ENCODE peak calls at places on chromosome 2, in four cellular contexts. B is astrocyte, G is SK-N-SH, Y is GM23248. D is an unnamed sample. For H3K4me1, the result is how much of the 10 kb centered on the place peaks cover.

GRCh38 chr2:138997849-138998517 is 217.8 kb upstream of the NXPH2 start:
- DNase-seq in Y (peak), B (peak), G (no peak), D (no peak)

GRCh38 chr2:84257871-84258270 is 201.2 kb downstream of the SUCLG1 start:
- DNase-seq in Y (no peak), B (no peak), G (no peak), D (no peak)

GRCh38 chr2:103289101-103289725 is 527.4 kb downstream of the TMEM182 start:
- DNase-seq in Y (no peak), G (no peak), B (peak), D (no peak)

GRCh38 chr2:105919826-105920225 is 175.1 kb downstream of the NCK2 start:
- DNase-seq in B (peak), Y (peak), G (no peak), D (no peak)

GRCh38 chr2:33136056-33136455 is 189.3 kb downstream of the LTBP1 start:
- DNase-seq in Y (peak), B (no peak), G (no peak), D (no peak)

GRCh38 chr2:3037196-3038194 is 340.1 kb downstream of the EIPR1 start:
- DNase-seq in B (no peak), G (peak), Y (no peak), D (no peak)

GRCh38 chr2:180699657-180700361 is 280.6 kb upstream of the UBE2E3 start:
- DNase-seq in B (no peak), G (no peak), Y (peak), D (peak)

GRCh38 chr2:104412384-104412783 is 441.5 kb upstream of the POU3F3 start:
- DNase-seq in B (no peak), Y (peak), G (peak), D (no peak)

GRCh38 chr2:237407734-237408133 is 6.2 kb downstream of the COL6A3 start:
- DNase-seq in G (no peak), Y (peak), B (no peak), D (no peak)

GRCh38 chr2:53208815-53209214 is 558.8 kb upstream of the CHAC2 start:
- DNase-seq in Y (no peak), B (no peak), G (no peak), D (no peak)

GRCh38 chr2:113078350-113078839 is 10.6 kb downstream of the IL1F10 start:
- DNase-seq in B (peak), Y (peak), G (no peak), D (no peak)

GRCh38 chr2:179354739-179355537 is 90.3 kb upstream of the SESTD1 start:
- DNase-seq in Y (peak), G (no peak), B (no peak), D (no peak)

GRCh38 chr2:195486987-195487644 is 169.9 kb upstream of the SLC39A10 start:
- DNase-seq in Y (peak), G (no peak), B (peak), D (no peak)

GRCh38 chr2:111055735-111056134 is 65.0 kb upstream of the BCL2L11 start:
- DNase-seq in G (no peak), B (no peak), Y (no peak), D (no peak)

GRCh38 chr2:236866542-236867340 is 218.9 kb upstream of the COPS8 start:
- DNase-seq in Y (no peak), B (no peak), G (no peak), D (no peak)

GRCh38 chr2:64120008-64120407 is 24.2 kb downstream of the PELI1 start:
- DNase-seq in B (no peak), Y (no peak), G (no peak), D (no peak)

GRCh38 chr2:187520121-187520624 is 34.1 kb downstream of the TFPI start:
- DNase-seq in G (no peak), B (no peak), Y (no peak), D (peak)

GRCh38 chr2:85414761-85415498 is 3.6 kb upstream of the SH2D6 start:
- DNase-seq in G (no peak), Y (no peak), B (no peak), D (no peak)

GRCh38 chr2:155099784-155100183 is 401.3 kb downstream of the KCNJ3 start:
- DNase-seq in B (no peak), G (no peak), Y (no peak), D (no peak)

GRCh38 chr2:88826399-88826798 is 134.9 kb downstream of the RPIA start:
- DNase-seq in Y (no peak), G (no peak), B (no peak), D (no peak)

GRCh38 chr2:207330912-207331311 is 165.2 kb upstream of the KLF7 start:
- DNase-seq in G (no peak), Y (peak), B (peak), D (peak)

GRCh38 chr2:207331674-207332073 is 165.9 kb upstream of the KLF7 start:
- DNase-seq in Y (no peak), G (no peak), B (no peak), D (no peak)

GRCh38 chr2:207333599-207334308 is 168.0 kb upstream of the KLF7 start:
- DNase-seq in G (no peak), B (peak), Y (peak), D (no peak)

GRCh38 chr2:207334309-207334630 is 168.5 kb upstream of the KLF7 start:
- DNase-seq in G (no peak), B (no peak), Y (no peak), D (no peak)

DNA sequence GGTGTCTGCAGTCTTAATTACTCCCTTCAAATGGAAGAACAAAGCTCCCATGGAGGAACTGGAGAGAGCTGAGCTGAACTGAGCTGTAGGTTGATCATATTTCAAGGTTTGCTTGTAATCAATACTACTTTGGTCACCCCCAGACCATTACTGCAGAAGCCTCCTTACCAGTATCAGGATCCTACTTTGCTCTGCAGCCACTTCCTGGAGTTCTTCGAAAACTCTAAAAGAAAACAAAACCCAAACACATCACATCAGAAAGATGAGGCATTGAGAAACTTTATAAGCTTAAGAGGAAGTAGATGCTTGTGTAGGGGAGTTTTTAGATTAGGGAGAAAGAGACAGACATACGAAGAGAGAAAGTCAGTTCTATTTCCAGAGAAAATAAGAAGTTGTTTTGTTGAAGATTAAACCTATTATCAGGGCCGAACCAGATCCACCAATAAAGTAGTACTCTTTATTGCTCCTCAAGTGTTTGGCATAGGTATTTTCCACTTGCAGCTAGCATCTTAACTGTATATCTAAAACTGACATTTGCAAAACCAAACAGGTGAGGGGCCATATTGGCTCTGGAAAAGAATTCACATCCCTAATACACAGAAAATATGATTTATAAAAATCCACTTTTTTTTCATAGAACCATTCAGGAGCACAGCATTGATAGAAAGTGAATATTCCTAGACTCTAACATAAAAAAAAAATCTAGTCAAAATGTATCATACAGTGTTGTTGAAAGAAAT is 166.9 kb upstream of the KLF7 start:
- DNase-seq in B (no peak), G (no peak), Y (no peak), D (no peak)
- H3K4me1 ChIP-seq in B (under half), G (under half), Y (half or more), D (under half)

GRCh38 chr2:70941186-70941585 is 5.5 kb downstream of the ATP6V1B1 start:
- DNase-seq in Y (no peak), B (no peak), G (no peak), D (no peak)

GRCh38 chr2:70944291-70944690 is 8.6 kb downstream of the ATP6V1B1 start:
- DNase-seq in Y (no peak), G (no peak), B (no peak), D (no peak)

GRCh38 chr2:70941701-70942100 is 6.0 kb downstream of the ATP6V1B1 start:
- DNase-seq in G (no peak), Y (no peak), B (no peak), D (no peak)

GRCh38 chr2:70942900-70943871 is 7.5 kb downstream of the ATP6V1B1 start:
- DNase-seq in B (no peak), G (peak), Y (no peak), D (no peak)

GRCh38 chr2:70942396-70942795 is 6.7 kb downstream of the ATP6V1B1 start:
- DNase-seq in Y (no peak), B (no peak), G (no peak), D (no peak)
- H3K4me1 ChIP-seq in Y (under half), B (under half), G (under half), D (under half)

DNA sequence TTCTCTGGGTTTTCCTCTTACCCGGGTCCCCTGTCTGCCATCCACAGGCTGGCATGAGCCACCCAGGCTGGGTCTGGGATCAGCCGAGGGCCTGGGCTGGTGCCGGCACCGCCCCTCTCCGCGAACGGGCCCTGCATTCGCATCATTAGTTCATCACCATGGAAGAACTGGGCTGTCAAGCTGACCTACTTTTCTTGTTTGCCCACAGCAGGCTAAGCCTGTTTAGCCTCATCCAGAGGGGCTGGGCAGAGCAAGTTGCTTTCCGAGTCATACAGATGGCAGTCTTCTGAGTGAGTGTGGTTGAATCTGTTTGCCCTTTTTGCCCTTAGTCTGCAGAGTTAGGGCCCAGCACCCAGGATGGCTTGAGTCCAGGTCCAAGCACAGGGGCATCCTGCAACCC is 67.8 kb downstream of the NPAS2 start:
- DNase-seq in B (no peak), Y (peak), G (no peak), D (no peak)
- H3K4me1 ChIP-seq in B (under half), Y (under half), G (under half), D (under half)

DNA sequence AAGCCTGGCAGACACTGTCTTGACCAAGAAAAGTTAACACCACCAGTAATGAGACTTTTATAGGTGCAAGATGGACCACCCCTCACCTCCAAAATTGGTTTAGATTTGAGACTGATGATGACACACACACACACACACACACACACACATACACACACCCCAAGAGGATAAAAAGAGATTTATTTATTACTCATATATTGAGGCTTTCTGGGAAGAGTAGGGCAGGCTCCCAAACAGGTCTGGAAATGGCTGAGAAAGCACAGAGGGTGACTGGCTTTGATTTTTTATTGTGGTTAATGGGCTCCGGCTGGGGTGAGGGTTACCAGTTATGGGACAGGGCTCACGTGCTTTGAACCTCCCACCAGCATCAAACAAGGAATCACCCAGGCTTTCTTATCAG is 54.2 kb upstream of the ADAM23 start:
- DNase-seq in B (no peak), G (no peak), Y (no peak), D (no peak)
- H3K4me1 ChIP-seq in B (under half), G (under half), Y (under half), D (under half)

GRCh38 chr2:61434314-61434713 is 36.6 kb downstream of the USP34 start:
- DNase-seq in Y (no peak), G (no peak), B (no peak), D (no peak)
- H3K4me1 ChIP-seq in Y (under half), G (under half), B (under half), D (under half)

GRCh38 chr2:102059151-102059550 is 67.4 kb downstream of the IL1R2 start:
- DNase-seq in Y (peak), G (no peak), B (no peak), D (no peak)
- H3K4me1 ChIP-seq in Y (half or more), G (under half), B (under half), D (under half)

DNA sequence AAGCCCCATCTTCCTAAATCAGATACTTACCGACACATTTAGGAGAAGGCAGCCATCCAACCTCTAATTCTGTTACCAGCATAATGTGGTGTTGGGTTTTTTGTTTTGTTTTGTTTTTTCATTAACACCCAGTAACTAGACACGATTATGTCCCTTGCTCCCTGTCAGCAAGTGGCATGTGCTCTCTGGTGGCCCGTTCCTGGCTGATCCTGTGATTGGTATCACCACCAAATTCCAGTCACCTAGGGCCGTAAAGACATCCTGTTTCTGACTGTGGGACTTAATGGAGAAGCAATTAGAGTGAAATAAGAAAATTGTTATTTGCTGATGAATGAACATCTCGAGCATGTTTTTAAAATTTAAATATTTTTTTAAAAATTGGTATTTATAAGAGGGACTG is 5.9 kb upstream of the DLX1 start:
- DNase-seq in Y (no peak), G (no peak), B (no peak), D (no peak)
- H3K4me1 ChIP-seq in Y (under half), G (under half), B (under half), D (under half)

DNA sequence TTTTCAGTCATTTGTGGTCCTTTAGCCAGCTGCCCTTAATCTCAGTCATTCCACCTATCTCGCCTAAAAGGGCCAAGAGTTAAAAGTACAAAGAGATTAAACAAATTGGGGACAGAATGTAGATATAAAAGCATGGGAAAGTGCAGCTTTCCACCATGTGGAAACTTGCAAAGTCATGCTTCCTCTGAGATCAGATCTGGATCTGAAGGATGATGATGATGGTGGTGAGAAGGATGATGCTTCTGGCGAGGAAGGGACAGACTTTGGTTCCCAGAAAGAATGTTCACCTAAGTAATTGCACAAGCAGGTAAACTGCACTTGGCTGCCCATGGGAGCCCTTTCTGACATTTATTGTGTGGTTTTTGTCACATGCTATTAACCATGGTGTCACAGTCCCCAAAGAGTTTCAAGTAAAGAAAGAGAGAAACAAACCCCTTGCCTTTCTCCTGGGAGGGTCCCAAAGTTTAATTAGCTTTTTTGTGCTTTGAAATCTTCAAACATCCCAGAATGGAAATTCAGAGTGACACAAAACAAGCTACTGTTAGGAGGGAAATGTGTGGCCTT is 34.7 kb downstream of the KLF7 start:
- DNase-seq in G (no peak), B (no peak), Y (no peak), D (no peak)
- H3K4me1 ChIP-seq in G (under half), B (half or more), Y (half or more), D (under half)

GRCh38 chr2:11559786-11560155 is 25.9 kb downstream of the GREB1 start:
- DNase-seq in G (no peak), B (no peak), Y (no peak), D (no peak)
- H3K4me1 ChIP-seq in G (under half), B (under half), Y (under half), D (under half)

DNA sequence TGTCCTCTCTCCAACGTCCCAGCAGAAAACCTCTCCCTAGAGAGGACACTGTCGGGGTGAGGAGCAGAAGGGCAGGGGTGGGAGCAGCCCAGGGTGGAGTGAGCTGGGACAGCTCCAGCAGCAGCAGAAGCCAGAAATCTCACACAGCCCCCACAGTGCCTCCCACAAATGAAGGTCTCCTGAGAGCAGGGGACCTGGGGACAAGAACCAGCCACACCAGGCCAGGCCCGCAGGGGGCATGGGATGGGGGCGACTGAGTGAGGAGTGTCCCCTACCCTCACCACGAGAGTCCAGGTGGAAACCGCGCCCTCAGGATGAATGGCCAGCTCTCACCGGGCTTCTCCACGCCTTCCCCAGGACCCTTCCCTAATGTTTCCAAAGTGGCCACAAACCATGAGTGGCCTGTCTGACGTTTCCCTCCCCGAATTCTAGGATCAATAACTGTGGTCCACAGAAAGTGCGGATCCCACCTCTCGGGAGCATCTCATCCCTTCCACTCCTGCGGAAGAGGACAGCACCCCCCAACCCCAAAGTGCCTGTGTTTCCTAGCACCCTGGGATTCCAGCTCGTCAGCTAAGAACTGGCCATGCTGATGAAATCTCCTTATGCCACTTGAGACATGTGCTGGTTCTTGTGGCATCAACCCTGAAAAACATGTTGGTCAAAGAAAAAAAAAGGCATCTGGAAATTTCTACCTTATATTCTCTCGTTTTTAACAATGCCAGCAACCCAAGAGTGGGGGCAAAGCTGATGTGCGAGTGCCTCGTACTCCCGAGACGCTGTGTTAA is 121.1 kb downstream of the HDAC4 start:
- DNase-seq in G (no peak), B (no peak), Y (peak), D (no peak)
- H3K4me1 ChIP-seq in G (half or more), B (under half), Y (under half), D (under half)

D was measured in kidney.